ENCODE peak calls at places on chromosomes 1 and 21, in seven cellular contexts. O is coronary artery; M is T47D; I is head of caudate nucleus; Z is T-cell; P is stimulated activated CD8-positive, alpha-beta memory T cell treated with anti-CD3 and anti-CD28 coated beads, Interleukin-15, amount 100 ng/mL, for 1 hour; D is activated CD4-positive, alpha-beta memory T cell treated with anti-CD3 and anti-CD28 coated beads for 36 hours. N is an unnamed sample.

GRCh38 chr1:179366093-179366800 is 476 bp downstream of the AXDND1 start:
- DNase-seq in O (no peak), M (no peak), I (no peak), Z (no peak), P (no peak), D (peak; percentile 10), N (no peak)

GRCh38 chr1:239982762-239983161 is 108.9 kb upstream of the FMN2 start:
- DNase-seq in O (no peak), M (no peak), I (no peak), Z (no peak), P (no peak), D (no peak), N (no peak)

GRCh38 chr1:210292276-210292851 is 36.3 kb upstream of the HHAT start:
- DNase-seq in O (peak; percentile 76), M (peak; percentile 88), I (peak; percentile 56), Z (no peak), P (peak; percentile 4), D (peak; percentile 62), N (peak; percentile 72)

GRCh38 chr1:228081578-228082259 is 789 bp upstream of the ARF1 start:
- DNase-seq in O (no peak), M (no peak), I (no peak), Z (no peak), P (no peak), D (no peak), N (no peak)

GRCh38 chr1:203173566-203173965 is 2.1 kb downstream of the MYBPH start:
- DNase-seq in O (no peak), M (no peak), I (no peak), Z (no peak), P (no peak), D (no peak), N (no peak)

GRCh38 chr1:40760984-40761383 is 22.6 kb upstream of the KCNQ4 start:
- DNase-seq in O (no peak), M (no peak), I (no peak), Z (no peak), P (no peak), D (no peak), N (no peak)

GRCh38 chr1:68600049-68600661 is 103.3 kb upstream of the DEPDC1 start:
- DNase-seq in O (no peak), M (peak; percentile 24), I (no peak), Z (no peak), P (no peak), D (no peak), N (no peak)

GRCh38 chr1:51168266-51168845 is 66.3 kb downstream of the C1orf185 start:
- DNase-seq in O (no peak), M (no peak), I (no peak), Z (no peak), P (no peak), D (no peak), N (no peak)

GRCh38 chr1:238406098-238406497 is 515.4 kb upstream of the ZP4 start:
- DNase-seq in O (no peak), M (no peak), I (no peak), Z (no peak), P (no peak), D (no peak), N (no peak)

GRCh38 chr21:42010507-42011493 is 640 bp upstream of the ZBTB21 start:
- DNase-seq in O (peak; percentile 68), M (peak; percentile 46), I (no peak), Z (no peak), P (no peak), D (peak; percentile 51), N (peak; percentile 43)

GRCh38 chr1:2240251-2241156 is 12.4 kb downstream of the SKI start:
- DNase-seq in O (peak; percentile 91), M (no peak), I (no peak), Z (no peak), P (no peak), D (peak; percentile 59), N (peak; percentile 87)

GRCh38 chr1:51728611-51729155 is 111.8 kb downstream of the OSBPL9 start:
- DNase-seq in O (no peak), M (no peak), I (no peak), Z (no peak), P (no peak), D (no peak), N (no peak)

GRCh38 chr1:178275553-178275952 is 181.6 kb downstream of the RASAL2 start:
- DNase-seq in O (no peak), M (no peak), I (no peak), Z (no peak), P (no peak), D (no peak), N (no peak)

GRCh38 chr1:85550784-85551516 is 29.6 kb upstream of the CCN1 start:
- DNase-seq in O (no peak), M (peak; percentile 85), I (no peak), Z (no peak), P (no peak), D (no peak), N (peak; percentile 51)

GRCh38 chr1:216750031-216750627 is 26.9 kb upstream of the ESRRG start:
- DNase-seq in O (no peak), M (peak; percentile 78), I (peak; percentile 57), Z (no peak), P (no peak), D (no peak), N (peak; percentile 43)

GRCh38 chr21:45612096-45613019 is 31.2 kb upstream of the PCBP3 start:
- DNase-seq in O (peak; percentile 61), M (peak; percentile 67), I (no peak), Z (no peak), P (no peak), D (peak; percentile 7), N (no peak)

GRCh38 chr1:39178541-39179431 is 25.7 kb upstream of the MACF1 start:
- DNase-seq in O (no peak), M (peak; percentile 25), I (no peak), Z (no peak), P (no peak), D (no peak), N (no peak)

GRCh38 chr1:22330092-22330762 is 121.4 kb upstream of the ZBTB40 start:
- DNase-seq in O (no peak), M (no peak), I (no peak), Z (no peak), P (no peak), D (no peak), N (no peak)

GRCh38 chr1:66207484-66207883 is 326.5 kb upstream of the SGIP1 start:
- DNase-seq in O (no peak), M (no peak), I (no peak), Z (no peak), P (no peak), D (no peak), N (no peak)

GRCh38 chr1:171595324-171595723 is 26.7 kb upstream of the MYOCOS start:
- DNase-seq in O (no peak), M (no peak), I (no peak), Z (no peak), P (no peak), D (no peak), N (no peak)

GRCh38 chr1:59952065-59952464 is 25.5 kb upstream of the CYP2J2 start:
- DNase-seq in O (no peak), M (no peak), I (no peak), Z (no peak), P (no peak), D (no peak), N (no peak)

GRCh38 chr1:243493156-243494129 is 237.6 kb downstream of the SDCCAG8 start:
- DNase-seq in O (no peak), M (no peak), I (no peak), Z (no peak), P (no peak), D (no peak), N (no peak)

GRCh38 chr1:38029725-38030511 is 16.7 kb downstream of the POU3F1 start:
- DNase-seq in O (no peak), M (no peak), I (no peak), Z (no peak), P (no peak), D (peak; percentile 89), N (no peak)

GRCh38 chr1:231487019-231487418 is 41.5 kb upstream of the TSNAX start:
- DNase-seq in O (no peak), M (no peak), I (no peak), Z (no peak), P (no peak), D (no peak), N (no peak)

N was measured in prostate gland.